ENCODE peak calls at places on chromosomes 16 and 17, in four cellular contexts. H is fibroblast of villous mesenchyme, R is SK-N-MC, U is brain microvascular endothelial cell. X is an unnamed sample.

GRCh38 chr16:85940214-85940613 is 41.3 kb downstream of the IRF8 start:
- DNase-seq in H (no peak), R (no peak), U (no peak), X (no peak)

GRCh38 chr16:83136924-83137323 is 510.2 kb downstream of the CDH13 start:
- DNase-seq in H (no peak), R (no peak), U (no peak), X (no peak)

GRCh38 chr17:44119798-44120197 is 3.6 kb downstream of the HDAC5 start:
- DNase-seq in H (no peak), R (no peak), U (no peak), X (no peak)

GRCh38 chr16:25478476-25478875 is 213.3 kb upstream of the HS3ST4 start:
- DNase-seq in H (no peak), R (no peak), U (no peak), X (no peak)

GRCh38 chr17:44361292-44362055 is 2.2 kb downstream of the FAM171A2 start:
- DNase-seq in H (no peak), R (no peak), U (no peak), X (no peak)

GRCh38 chr17:74972107-74972972 is at the start of gene HID1:
- DNase-seq in H (no peak), R (no peak), U (no peak), X (no peak)

GRCh38 chr17:76586741-76587487 is 1.3 kb upstream of the ST6GALNAC2 start:
- DNase-seq in H (no peak), R (no peak), U (no peak), X (no peak)

GRCh38 chr16:28082624-28083023 is 19.1 kb upstream of the GSG1L start:
- DNase-seq in H (peak), R (no peak), U (no peak), X (no peak)

GRCh38 chr16:51050379-51050710 is 100.7 kb downstream of the SALL1 start:
- DNase-seq in H (no peak), R (no peak), U (no peak), X (no peak)

GRCh38 chr16:71540-72341 is 690 bp downstream of the RHBDF1 start:
- DNase-seq in H (peak), R (no peak), U (peak), X (no peak)

GRCh38 chr16:57623251-57624043 is 5.0 kb upstream of the ADGRG1 start:
- DNase-seq in H (peak), R (no peak), U (peak), X (no peak)

GRCh38 chr17:76076765-76077581 is 2.0 kb upstream of the ZACN start:
- DNase-seq in H (peak), R (no peak), U (no peak), X (no peak)

GRCh38 chr16:77219437-77219836 is 20.2 kb downstream of the SYCE1L start:
- DNase-seq in H (peak), R (no peak), U (no peak), X (no peak)

GRCh38 chr17:16419929-16420271 is 4.5 kb downstream of the TRPV2 start:
- DNase-seq in H (peak), R (no peak), U (peak), X (no peak)

GRCh38 chr16:72766506-72766905 is 281.4 kb downstream of the ZFHX3 start:
- DNase-seq in H (no peak), R (no peak), U (no peak), X (no peak)

GRCh38 chr17:81578038-81578441 is 25.9 kb upstream of the FAAP100 start:
- DNase-seq in H (no peak), R (no peak), U (no peak), X (no peak)

GRCh38 chr16:88691924-88692560 is 5.7 kb upstream of the SNAI3 start:
- DNase-seq in H (no peak), R (no peak), U (no peak), X (no peak)

GRCh38 chr17:50114849-50115357 is 15.1 kb downstream of the SAMD14 start:
- DNase-seq in H (peak), R (peak), U (peak), X (no peak)

GRCh38 chr16:2596747-2597559 is 59.1 kb downstream of the PDPK1 start:
- DNase-seq in H (no peak), R (no peak), U (no peak), X (no peak)

GRCh38 chr17:43695968-43696865 is 34.5 kb upstream of the MEOX1 start:
- DNase-seq in H (no peak), R (no peak), U (no peak), X (no peak)

GRCh38 chr16:10828851-10829331 is 10.3 kb upstream of the TVP23A start:
- DNase-seq in H (peak), R (no peak), U (peak), X (peak)

GRCh38 chr17:77741109-77741508 is 217.4 kb upstream of the TNRC6C start:
- DNase-seq in H (no peak), R (no peak), U (no peak), X (no peak)

GRCh38 chr17:83183951-83184506 is 104.6 kb downstream of the METRNL start:
- DNase-seq in H (no peak), R (no peak), U (no peak), X (no peak)

GRCh38 chr16:89013111-89013510 is 36.1 kb upstream of the CBFA2T3 start:
- DNase-seq in H (no peak), R (no peak), U (no peak), X (no peak)

GRCh38 chr17:76641501-76641900 is 2.1 kb downstream of the ST6GALNAC1 start:
- DNase-seq in H (no peak), R (no peak), U (no peak), X (no peak)

GRCh38 chr17:79354173-79354820 is 256.6 kb downstream of the RBFOX3 start:
- DNase-seq in H (no peak), R (no peak), U (no peak), X (no peak)

GRCh38 chr17:50603340-50603739 is 31.3 kb upstream of the ABCC3 start:
- DNase-seq in H (no peak), R (no peak), U (no peak), X (no peak)

GRCh38 chr17:36617773-36618172 is 16.4 kb downstream of the MRM1 start:
- DNase-seq in H (no peak), R (no peak), U (no peak), X (no peak)

GRCh38 chr17:43860927-43861622 is 14.1 kb downstream of the CD300LG start:
- DNase-seq in H (no peak), R (no peak), U (no peak), X (no peak)

GRCh38 chr17:79463421-79464309 is 147.2 kb downstream of the RBFOX3 start:
- DNase-seq in H (no peak), R (no peak), U (no peak), X (no peak)

GRCh38 chr16:58733248-58733670 is 857 bp downstream of the GOT2 start:
- DNase-seq in H (peak), R (no peak), U (no peak), X (no peak)

GRCh38 chr17:9942885-9943284 is 37.8 kb upstream of the RCVRN start:
- DNase-seq in H (no peak), R (no peak), U (no peak), X (no peak)

GRCh38 chr16:75351183-75351582 is 82.1 kb downstream of the CFDP1 start:
- DNase-seq in H (peak), R (no peak), U (peak), X (peak)

GRCh38 chr17:27498615-27499316 is 42.5 kb downstream of the KSR1 start:
- DNase-seq in H (no peak), R (no peak), U (no peak), X (no peak)

GRCh38 chr17:1252203-1252608 is 18.0 kb upstream of the BHLHA9 start:
- DNase-seq in H (peak), R (no peak), U (no peak), X (no peak)

GRCh38 chr16:77951788-77952187 is 70.6 kb upstream of the CLEC3A start:
- DNase-seq in H (no peak), R (no peak), U (no peak), X (no peak)

DNA sequence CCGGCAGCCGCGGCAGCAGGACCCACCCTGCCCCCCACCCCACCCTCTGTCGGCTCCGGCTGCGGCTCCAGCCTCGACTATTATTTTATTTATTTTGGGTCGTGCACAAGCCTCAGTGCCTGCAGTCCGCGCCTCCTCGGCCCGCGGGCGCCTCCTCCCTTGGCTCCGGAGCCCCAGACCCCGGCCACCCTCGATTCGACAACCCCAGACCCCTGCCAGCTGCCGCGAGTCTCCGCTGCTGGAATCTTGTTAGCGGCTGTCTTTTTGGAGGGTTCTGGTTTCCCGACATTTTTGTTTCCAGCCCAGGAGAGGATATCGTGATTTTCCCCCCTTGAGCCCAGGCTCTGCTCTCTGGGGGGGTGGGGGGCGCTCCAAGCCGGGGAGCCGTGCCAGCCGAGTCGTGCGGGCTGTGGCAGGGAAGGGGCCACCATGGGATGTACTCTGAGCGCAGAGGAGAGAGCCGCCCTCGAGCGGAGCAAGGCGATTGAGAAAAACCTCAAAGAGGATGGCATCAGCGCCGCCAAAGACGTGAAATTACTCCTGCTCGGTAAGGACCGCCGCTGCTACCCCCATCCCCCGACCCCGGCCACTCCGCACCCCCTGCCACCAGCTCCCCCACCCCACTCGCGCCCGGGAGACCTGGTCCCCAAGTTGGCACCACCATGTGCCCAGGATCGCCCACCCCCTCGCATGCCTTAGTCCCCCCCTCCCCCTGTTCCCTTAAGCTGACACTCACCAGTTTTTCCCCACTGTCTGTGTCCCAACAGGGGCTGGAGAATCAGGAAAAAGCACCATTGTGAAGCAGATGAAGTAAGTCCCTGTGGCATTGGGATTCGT is 736 bp downstream of the GNAO1 start:
- DNase-seq in H (no peak), R (no peak), U (no peak), X (no peak)
- H3K4me3 ChIP-seq in H (peak), R (peak), U (peak), X (peak)

GRCh38 chr17:73952136-73952497 is 251.4 kb upstream of the RPL38 start:
- DNase-seq in H (no peak), R (peak), U (no peak), X (no peak)

GRCh38 chr17:73954981-73955380 is 248.5 kb upstream of the RPL38 start:
- DNase-seq in H (no peak), R (no peak), U (no peak), X (no peak)

GRCh38 chr17:73955616-73956015 is 247.9 kb upstream of the RPL38 start:
- DNase-seq in H (no peak), R (no peak), U (no peak), X (no peak)

GRCh38 chr17:73952498-73953205 is 250.8 kb upstream of the RPL38 start:
- DNase-seq in H (peak), R (no peak), U (no peak), X (no peak)

GRCh38 chr17:73953206-73954033 is 250.1 kb upstream of the RPL38 start:
- DNase-seq in H (no peak), R (no peak), U (no peak), X (no peak)
- H3K4me3 ChIP-seq in H (no peak), R (no peak), U (no peak), X (no peak)

GRCh38 chr16:69767459-69768229 is 5.5 kb downstream of the WWP2 start:
- DNase-seq in H (no peak), R (no peak), U (no peak), X (no peak)

GRCh38 chr16:69769404-69769803 is 7.3 kb downstream of the WWP2 start:
- DNase-seq in H (no peak), R (no peak), U (no peak), X (no peak)

GRCh38 chr16:69762843-69763556 is 868 bp downstream of the WWP2 start:
- DNase-seq in H (peak), R (no peak), U (peak), X (no peak)

GRCh38 chr16:69761983-69762842 is at the start of gene WWP2:
- DNase-seq in H (peak), R (no peak), U (peak), X (no peak)

DNA sequence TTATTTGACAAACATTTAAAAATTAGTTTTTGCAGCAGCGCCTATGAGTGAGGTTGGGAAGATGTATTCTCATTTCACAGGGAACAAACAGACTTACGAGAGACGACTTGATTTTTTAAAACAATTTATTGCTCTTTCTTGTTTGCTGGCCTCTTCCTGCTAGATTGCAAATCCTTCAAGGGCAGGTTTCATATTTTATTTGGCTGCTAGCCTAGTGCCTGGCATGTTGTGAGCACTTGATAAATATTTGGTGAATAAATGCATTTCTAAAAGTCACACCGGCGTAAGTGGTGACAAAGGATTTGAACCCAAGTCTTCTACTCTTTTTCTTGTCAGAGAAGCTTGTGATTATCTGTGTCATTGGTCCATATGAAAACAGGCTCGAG is 1.4 kb downstream of the WWP2 start:
- DNase-seq in H (no peak), R (no peak), U (no peak), X (no peak)
- H3K4me3 ChIP-seq in H (peak), R (peak), U (no peak), X (no peak)

DNA sequence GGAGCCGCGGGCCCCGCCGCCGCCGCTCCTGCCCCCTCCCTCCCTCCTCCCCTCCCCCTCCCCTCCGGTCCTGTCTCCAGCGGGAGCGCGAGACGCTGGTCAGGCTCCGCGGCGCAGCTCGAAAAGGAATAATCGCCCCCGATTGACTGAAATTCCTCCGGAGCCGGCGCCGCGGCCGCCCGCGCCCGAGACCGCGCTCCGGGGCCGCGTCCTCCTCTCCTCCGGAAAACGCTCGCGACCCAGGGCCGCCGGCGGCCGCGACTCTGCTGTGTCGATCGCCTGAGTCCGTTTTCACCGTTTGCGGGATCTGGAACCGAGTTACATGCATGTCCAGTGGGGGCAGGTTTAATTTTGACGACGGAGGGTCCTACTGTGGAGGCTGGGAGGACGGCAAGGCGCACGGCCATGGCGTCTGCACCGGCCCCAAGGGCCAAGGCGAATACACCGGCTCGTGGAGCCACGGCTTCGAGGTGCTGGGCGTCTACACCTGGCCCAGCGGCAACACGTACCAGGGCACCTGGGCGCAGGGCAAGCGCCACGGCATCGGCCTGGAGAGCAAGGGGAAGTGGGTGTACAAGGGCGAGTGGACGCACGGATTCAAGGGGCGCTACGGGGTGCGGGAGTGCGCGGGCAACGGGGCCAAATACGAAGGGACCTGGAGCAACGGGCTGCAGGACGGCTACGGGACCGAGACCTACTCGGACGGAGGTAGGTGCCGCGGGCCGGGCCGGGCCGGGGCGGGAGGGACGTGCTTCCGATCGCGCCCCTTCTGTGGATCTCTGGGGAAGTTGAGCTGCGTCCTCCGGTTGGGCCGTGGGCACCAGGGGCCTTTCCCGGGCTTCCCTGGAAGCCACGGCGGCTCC is 744 bp downstream of the JPH3 start:
- DNase-seq in H (no peak), R (no peak), U (no peak), X (no peak)
- H3K4me3 ChIP-seq in H (peak), R (no peak), U (no peak), X (no peak)

DNA sequence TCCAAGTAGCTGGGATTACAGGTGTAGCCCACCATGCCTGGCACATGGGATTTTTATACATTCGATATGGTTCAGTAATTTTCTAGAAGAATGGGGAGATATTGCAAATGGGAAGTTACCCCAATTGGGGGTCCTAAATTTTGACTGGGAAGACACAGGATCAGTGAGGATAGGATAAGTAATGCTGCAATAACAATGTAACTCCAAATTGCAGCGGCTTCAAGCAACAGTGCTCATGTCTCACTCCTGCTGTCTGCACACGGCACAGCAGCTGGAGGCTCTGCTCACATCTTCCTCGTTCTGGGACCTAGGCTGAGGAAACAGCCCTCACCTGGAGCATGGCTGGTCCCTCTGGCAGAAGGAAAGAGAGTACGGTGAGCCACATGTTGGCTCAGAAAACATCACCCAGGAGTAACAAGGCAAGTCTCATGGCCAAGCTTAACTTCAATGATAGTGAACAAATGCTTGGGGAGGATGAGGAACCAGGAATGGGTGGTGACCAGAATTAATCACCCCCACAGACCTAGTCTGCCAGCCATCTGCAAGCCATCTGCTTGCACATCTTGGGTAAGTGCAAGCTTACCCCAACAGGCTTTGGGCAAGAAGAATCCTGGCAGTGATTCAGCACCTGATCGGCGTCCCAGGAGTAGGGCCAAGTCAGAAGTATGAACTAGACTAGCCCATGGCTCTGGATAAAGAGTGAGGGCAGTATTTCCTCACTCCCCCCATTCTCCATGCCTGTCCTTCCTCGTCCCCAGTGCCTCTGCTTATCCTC is 229.2 kb downstream of the COPRS start:
- DNase-seq in H (peak), R (no peak), U (no peak), X (peak)
- H3K4me3 ChIP-seq in H (no peak), R (no peak), U (no peak), X (no peak)

DNA sequence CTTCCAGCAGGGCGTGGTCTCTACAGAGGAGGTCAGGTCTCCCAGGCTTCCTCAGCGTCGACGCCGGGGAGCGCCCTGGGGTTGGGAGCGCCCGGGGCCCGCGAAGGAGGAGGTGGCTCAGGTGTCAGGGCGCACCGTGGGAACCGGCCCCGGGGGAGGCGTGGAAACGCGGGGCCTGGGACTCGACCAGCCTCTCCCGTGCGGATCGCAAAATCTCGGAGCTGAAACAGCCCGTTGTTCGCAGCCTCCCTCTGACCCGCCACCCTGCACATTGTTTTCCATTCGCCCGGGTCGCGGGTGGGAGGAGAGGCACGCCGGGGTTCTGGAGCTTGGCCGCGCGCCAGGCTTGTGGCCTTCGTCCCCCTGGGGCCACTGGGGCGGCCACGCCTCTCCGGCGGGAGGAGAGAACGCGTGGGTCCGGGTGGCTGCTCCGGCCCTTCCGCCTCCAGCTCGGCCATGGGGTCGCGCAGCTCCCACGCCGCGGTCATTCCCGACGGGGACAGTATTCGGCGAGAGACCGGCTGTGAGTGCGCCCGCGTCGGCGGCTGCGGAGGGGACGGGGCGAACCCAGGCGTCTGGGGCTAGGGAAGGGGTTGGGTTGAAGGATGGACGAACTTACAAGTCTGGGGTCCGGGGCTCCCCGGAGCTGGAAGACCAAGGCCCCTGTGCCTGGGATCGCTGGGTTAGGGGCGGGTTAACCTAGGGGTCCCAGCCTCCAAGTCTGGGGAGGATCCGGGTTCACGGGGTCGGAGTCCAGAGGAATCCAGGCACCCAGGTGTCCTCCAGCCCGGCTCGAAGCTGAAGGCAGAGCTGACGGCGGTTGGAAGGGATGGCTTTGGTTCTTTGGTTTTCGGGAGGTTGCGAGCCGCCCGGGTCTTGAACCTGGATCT is at the start of gene CHP2:
- DNase-seq in H (no peak), R (no peak), U (no peak), X (no peak)
- H3K4me3 ChIP-seq in H (no peak), R (no peak), U (no peak), X (no peak)

X was measured in BJ.